ENCODE peak calls at places on chromosomes 4 and X, in nine cellular contexts. X, I, Q, A, M, T, O, U and Z are unnamed samples.
A peak's percentile ranks its signal among the peaks of the same experiment; 100 is the strongest.

GRCh38 chr4:73446336-73446938 is 10.4 kb downstream of the AFP start:
- DNase-seq in X (no peak), I (no peak), Q (no peak), A (no peak), M (peak; percentile 78), T (peak; percentile 57), O (peak; percentile 44), U (peak; percentile 43), Z (no peak)

GRCh38 chr4:41339812-41340809 is 83.4 kb downstream of the UCHL1 start:
- DNase-seq in X (no peak), I (no peak), Q (no peak), A (no peak), M (no peak), T (peak; percentile 84), O (peak; percentile 41), U (peak; percentile 68), Z (no peak)

GRCh38 chrX:38805294-38806053 is 4.2 kb downstream of the MID1IP1 start:
- DNase-seq in X (peak; percentile 1), I (peak; percentile 56), Q (peak; percentile 34), A (peak; percentile 23), M (peak; percentile 81), T (peak; percentile 66), O (peak; percentile 20), U (no peak), Z (peak; percentile 69)

GRCh38 chrX:40083120-40083978 is 14.4 kb downstream of the BCOR start:
- DNase-seq in X (no peak), I (peak; percentile 19), Q (no peak), A (no peak), M (no peak), T (no peak), O (no peak), U (peak; percentile 31), Z (no peak)

GRCh38 chr4:182179105-182179504 is 64.1 kb upstream of the TENM3 start:
- DNase-seq in X (no peak), I (no peak), Q (no peak), A (no peak), M (no peak), T (peak; percentile 46), O (peak; percentile 40), U (peak; percentile 16), Z (no peak)

GRCh38 chrX:132676102-132676501 is 187.3 kb upstream of the MBNL3 start:
- DNase-seq in X (no peak), I (no peak), Q (no peak), A (no peak), M (no peak), T (no peak), O (no peak), U (no peak), Z (no peak)

GRCh38 chr4:1727117-1728031 is 6.1 kb downstream of the TACC3 start:
- DNase-seq in X (no peak), I (no peak), Q (no peak), A (no peak), M (no peak), T (peak; percentile 89), O (peak; percentile 99), U (no peak), Z (no peak)

GRCh38 chrX:111129949-111130348 is 34.0 kb downstream of the PAK3 start:
- DNase-seq in X (no peak), I (no peak), Q (no peak), A (no peak), M (no peak), T (no peak), O (no peak), U (no peak), Z (no peak)

GRCh38 chr4:80489798-80490197 is 154.3 kb downstream of the CFAP299 start:
- DNase-seq in X (no peak), I (no peak), Q (no peak), A (no peak), M (peak; percentile 24), T (no peak), O (no peak), U (no peak), Z (no peak)

GRCh38 chr4:146342600-146343192 is 128.4 kb downstream of the REELD1 start:
- DNase-seq in X (no peak), I (no peak), Q (no peak), A (no peak), M (peak; percentile 42), T (peak; percentile 45), O (no peak), U (no peak), Z (no peak)

GRCh38 chrX:118807151-118808017 is 16.2 kb upstream of the ZCCHC12 start:
- DNase-seq in X (no peak), I (peak; percentile 10), Q (no peak), A (peak; percentile 5), M (peak; percentile 39), T (peak; percentile 54), O (peak; percentile 1), U (peak; percentile 37), Z (no peak)

GRCh38 chrX:111652719-111653118 is 28.3 kb upstream of the ALG13 start:
- DNase-seq in X (no peak), I (no peak), Q (no peak), A (no peak), M (no peak), T (no peak), O (no peak), U (peak; percentile 7), Z (no peak)

GRCh38 chrX:115177941-115178340 is 11.3 kb upstream of the RBMXL3 start:
- DNase-seq in X (no peak), I (no peak), Q (no peak), A (no peak), M (no peak), T (no peak), O (no peak), U (no peak), Z (no peak)

GRCh38 chrX:150841466-150842197 is 56.8 kb downstream of the CD99L2 start:
- DNase-seq in X (no peak), I (no peak), Q (no peak), A (no peak), M (no peak), T (peak; percentile 4), O (no peak), U (no peak), Z (no peak)

GRCh38 chr4:88240297-88240714 is 44.1 kb downstream of the PPM1K start:
- DNase-seq in X (no peak), I (no peak), Q (no peak), A (no peak), M (no peak), T (no peak), O (no peak), U (no peak), Z (no peak)

GRCh38 chr4:114320126-114320525 is 278.5 kb upstream of the UGT8 start:
- DNase-seq in X (no peak), I (no peak), Q (no peak), A (no peak), M (no peak), T (no peak), O (no peak), U (no peak), Z (no peak)